ENCODE peak calls at places on chromosomes 1 and 21, in eight cellular contexts. One of them, this sample, is unnamed.

GRCh38 chr1:21822349-21822748 is 10.3 kb downstream of the LDLRAD2 start:
- DNase-seq in breast epithelium: no peak
- DNase-seq in A549: no peak
- DNase-seq in tibial nerve: no peak
- DNase-seq in testis: peak; percentile 23
- DNase-seq in heart left ventricle: no peak
- DNase-seq in endothelial cell of umbilical vein: no peak
- DNase-seq in suprapubic skin: no peak
- DNase-seq in this sample: no peak

GRCh38 chr1:113975211-113975895 is 3.9 kb upstream of the OLFML3 start:
- DNase-seq in breast epithelium: no peak
- DNase-seq in A549: no peak
- DNase-seq in tibial nerve: no peak
- DNase-seq in testis: no peak
- DNase-seq in heart left ventricle: no peak
- DNase-seq in endothelial cell of umbilical vein: peak; percentile 24
- DNase-seq in suprapubic skin: no peak
- DNase-seq in this sample: no peak

GRCh38 chr21:26067836-26068401 is 102.7 kb downstream of the APP start:
- DNase-seq in breast epithelium: no peak
- DNase-seq in A549: no peak
- DNase-seq in tibial nerve: no peak
- DNase-seq in testis: peak; percentile 48
- DNase-seq in heart left ventricle: no peak
- DNase-seq in endothelial cell of umbilical vein: peak; percentile 28
- DNase-seq in suprapubic skin: no peak
- DNase-seq in this sample: no peak

GRCh38 chr21:42021751-42022430 is 11.7 kb upstream of the ZBTB21 start:
- DNase-seq in breast epithelium: no peak
- DNase-seq in A549: no peak
- DNase-seq in tibial nerve: no peak
- DNase-seq in testis: no peak
- DNase-seq in heart left ventricle: no peak
- DNase-seq in endothelial cell of umbilical vein: no peak
- DNase-seq in suprapubic skin: no peak
- DNase-seq in this sample: peak; percentile 52

GRCh38 chr1:202192770-202193613 is 607 bp upstream of the LGR6 start:
- DNase-seq in breast epithelium: peak; percentile 48
- DNase-seq in A549: peak; percentile 64
- DNase-seq in tibial nerve: peak; percentile 43
- DNase-seq in testis: peak; percentile 74
- DNase-seq in heart left ventricle: no peak
- DNase-seq in endothelial cell of umbilical vein: peak; percentile 49
- DNase-seq in suprapubic skin: no peak
- DNase-seq in this sample: peak; percentile 61

GRCh38 chr1:21896652-21897532 is 40.2 kb downstream of the HSPG2 start:
- DNase-seq in breast epithelium: peak; percentile 87
- DNase-seq in A549: no peak
- DNase-seq in tibial nerve: peak; percentile 71
- DNase-seq in testis: peak; percentile 83
- DNase-seq in heart left ventricle: peak; percentile 84
- DNase-seq in endothelial cell of umbilical vein: peak; percentile 91
- DNase-seq in suprapubic skin: peak; percentile 90
- DNase-seq in this sample: peak; percentile 42

GRCh38 chr1:185719021-185719420 is 15.2 kb upstream of the HMCN1 start:
- DNase-seq in breast epithelium: peak; percentile 30
- DNase-seq in A549: no peak
- DNase-seq in tibial nerve: peak; percentile 25
- DNase-seq in testis: peak; percentile 26
- DNase-seq in heart left ventricle: no peak
- DNase-seq in endothelial cell of umbilical vein: peak; percentile 41
- DNase-seq in suprapubic skin: peak; percentile 77
- DNase-seq in this sample: peak; percentile 17

GRCh38 chr1:109391626-109392025 is 6.1 kb downstream of the SORT1 start:
- DNase-seq in breast epithelium: no peak
- DNase-seq in A549: no peak
- DNase-seq in tibial nerve: no peak
- DNase-seq in testis: no peak
- DNase-seq in heart left ventricle: no peak
- DNase-seq in endothelial cell of umbilical vein: no peak
- DNase-seq in suprapubic skin: no peak
- DNase-seq in this sample: no peak

GRCh38 chr1:85313888-85314696 is 37.7 kb upstream of the BCL10 start:
- DNase-seq in breast epithelium: peak; percentile 59
- DNase-seq in A549: no peak
- DNase-seq in tibial nerve: no peak
- DNase-seq in testis: peak; percentile 26
- DNase-seq in heart left ventricle: peak; percentile 51
- DNase-seq in endothelial cell of umbilical vein: peak; percentile 87
- DNase-seq in suprapubic skin: no peak
- DNase-seq in this sample: no peak

GRCh38 chr1:223745731-223746130 is 33.4 kb downstream of the CAPN2 start:
- DNase-seq in breast epithelium: no peak
- DNase-seq in A549: no peak
- DNase-seq in tibial nerve: no peak
- DNase-seq in testis: no peak
- DNase-seq in heart left ventricle: no peak
- DNase-seq in endothelial cell of umbilical vein: no peak
- DNase-seq in suprapubic skin: no peak
- DNase-seq in this sample: no peak

GRCh38 chr1:113835686-113836290 is 23.5 kb upstream of the RSBN1 start:
- DNase-seq in breast epithelium: no peak
- DNase-seq in A549: peak; percentile 4
- DNase-seq in tibial nerve: peak; percentile 27
- DNase-seq in testis: no peak
- DNase-seq in heart left ventricle: no peak
- DNase-seq in endothelial cell of umbilical vein: peak; percentile 72
- DNase-seq in suprapubic skin: no peak
- DNase-seq in this sample: peak; percentile 21

GRCh38 chr1:234778215-234779159 is 168.5 kb upstream of the IRF2BP2 start:
- DNase-seq in breast epithelium: peak; percentile 23
- DNase-seq in A549: peak; percentile 25
- DNase-seq in tibial nerve: no peak
- DNase-seq in testis: no peak
- DNase-seq in heart left ventricle: no peak
- DNase-seq in endothelial cell of umbilical vein: peak; percentile 27
- DNase-seq in suprapubic skin: peak; percentile 78
- DNase-seq in this sample: no peak

GRCh38 chr1:184624051-184624450 is 130.6 kb downstream of the EDEM3 start:
- DNase-seq in breast epithelium: peak; percentile 65
- DNase-seq in A549: no peak
- DNase-seq in tibial nerve: no peak
- DNase-seq in testis: no peak
- DNase-seq in heart left ventricle: no peak
- DNase-seq in endothelial cell of umbilical vein: no peak
- DNase-seq in suprapubic skin: no peak
- DNase-seq in this sample: no peak

GRCh38 chr1:85427358-85427757 is 37.6 kb downstream of the DDAH1 start:
- DNase-seq in breast epithelium: no peak
- DNase-seq in A549: no peak
- DNase-seq in tibial nerve: no peak
- DNase-seq in testis: no peak
- DNase-seq in heart left ventricle: no peak
- DNase-seq in endothelial cell of umbilical vein: no peak
- DNase-seq in suprapubic skin: no peak
- DNase-seq in this sample: no peak

GRCh38 chr1:18868801-18869424 is 9.5 kb upstream of the TAS1R2 start:
- DNase-seq in breast epithelium: no peak
- DNase-seq in A549: no peak
- DNase-seq in tibial nerve: no peak
- DNase-seq in testis: no peak
- DNase-seq in heart left ventricle: no peak
- DNase-seq in endothelial cell of umbilical vein: no peak
- DNase-seq in suprapubic skin: no peak
- DNase-seq in this sample: no peak

GRCh38 chr1:18868354-18868753 is 8.9 kb upstream of the TAS1R2 start:
- DNase-seq in breast epithelium: no peak
- DNase-seq in A549: no peak
- DNase-seq in tibial nerve: no peak
- DNase-seq in testis: no peak
- DNase-seq in heart left ventricle: no peak
- DNase-seq in endothelial cell of umbilical vein: no peak
- DNase-seq in suprapubic skin: no peak
- DNase-seq in this sample: no peak

GRCh38 chr1:18866314-18866713 is 6.9 kb upstream of the TAS1R2 start:
- DNase-seq in breast epithelium: no peak
- DNase-seq in A549: no peak
- DNase-seq in tibial nerve: no peak
- DNase-seq in testis: no peak
- DNase-seq in heart left ventricle: no peak
- DNase-seq in endothelial cell of umbilical vein: no peak
- DNase-seq in suprapubic skin: no peak
- DNase-seq in this sample: no peak

GRCh38 chr1:18865176-18865575 is 5.7 kb upstream of the TAS1R2 start:
- DNase-seq in breast epithelium: no peak
- DNase-seq in A549: no peak
- DNase-seq in tibial nerve: no peak
- DNase-seq in testis: no peak
- DNase-seq in heart left ventricle: no peak
- DNase-seq in endothelial cell of umbilical vein: no peak
- DNase-seq in suprapubic skin: no peak
- DNase-seq in this sample: no peak

GRCh38 chr1:18866846-18867245 is 7.4 kb upstream of the TAS1R2 start:
- DNase-seq in breast epithelium: no peak
- DNase-seq in A549: no peak
- DNase-seq in tibial nerve: no peak
- DNase-seq in testis: no peak
- DNase-seq in heart left ventricle: no peak
- DNase-seq in endothelial cell of umbilical vein: no peak
- DNase-seq in suprapubic skin: no peak
- DNase-seq in this sample: no peak
- TF ChIP-seq POLR2A in breast epithelium: no peak
- TF ChIP-seq POLR2A in A549: no peak
- TF ChIP-seq POLR2A in tibial nerve: no peak
- TF ChIP-seq POLR2A in testis: no peak
- TF ChIP-seq POLR2A in heart left ventricle: no peak
- TF ChIP-seq POLR2A in endothelial cell of umbilical vein: no peak
- TF ChIP-seq POLR2A in suprapubic skin: no peak
- TF ChIP-seq POLR2A in this sample: no peak

GRCh38 chr1:1194723-1195122 is 11.7 kb downstream of the TNFRSF18 start:
- DNase-seq in breast epithelium: no peak
- DNase-seq in A549: no peak
- DNase-seq in tibial nerve: no peak
- DNase-seq in testis: no peak
- DNase-seq in heart left ventricle: no peak
- DNase-seq in endothelial cell of umbilical vein: no peak
- DNase-seq in suprapubic skin: no peak
- DNase-seq in this sample: no peak
- H3K4me1 ChIP-seq in breast epithelium: no peaks in the 10 kb centered on the region
- H3K4me1 ChIP-seq in A549: no peaks in the 10 kb centered on the region
- H3K4me1 ChIP-seq in tibial nerve: no peaks in the 10 kb centered on the region
- H3K4me1 ChIP-seq in testis: no peaks in the 10 kb centered on the region
- H3K4me1 ChIP-seq in heart left ventricle: no peaks in the 10 kb centered on the region
- H3K4me1 ChIP-seq in endothelial cell of umbilical vein: no peaks in the 10 kb centered on the region
- H3K4me1 ChIP-seq in suprapubic skin: no peaks in the 10 kb centered on the region
- H3K4me1 ChIP-seq in this sample: no peaks in the 10 kb centered on the region

GRCh38 chr1:158248771-158249170 is 5.5 kb upstream of the CD1A start:
- DNase-seq in breast epithelium: no peak
- DNase-seq in A549: no peak
- DNase-seq in tibial nerve: no peak
- DNase-seq in testis: no peak
- DNase-seq in heart left ventricle: no peak
- DNase-seq in endothelial cell of umbilical vein: no peak
- DNase-seq in suprapubic skin: no peak
- DNase-seq in this sample: no peak

GRCh38 chr1:158246650-158247049 is 7.6 kb upstream of the CD1A start:
- DNase-seq in breast epithelium: no peak
- DNase-seq in A549: no peak
- DNase-seq in tibial nerve: no peak
- DNase-seq in testis: no peak
- DNase-seq in heart left ventricle: no peak
- DNase-seq in endothelial cell of umbilical vein: no peak
- DNase-seq in suprapubic skin: no peak
- DNase-seq in this sample: no peak

GRCh38 chr1:158251160-158251559 is 3.1 kb upstream of the CD1A start:
- DNase-seq in breast epithelium: no peak
- DNase-seq in A549: no peak
- DNase-seq in tibial nerve: no peak
- DNase-seq in testis: no peak
- DNase-seq in heart left ventricle: no peak
- DNase-seq in endothelial cell of umbilical vein: no peak
- DNase-seq in suprapubic skin: no peak
- DNase-seq in this sample: no peak

GRCh38 chr1:158248122-158248521 is 6.1 kb upstream of the CD1A start:
- DNase-seq in breast epithelium: no peak
- DNase-seq in A549: no peak
- DNase-seq in tibial nerve: peak; percentile 52
- DNase-seq in testis: no peak
- DNase-seq in heart left ventricle: peak; percentile 11
- DNase-seq in endothelial cell of umbilical vein: no peak
- DNase-seq in suprapubic skin: no peak
- DNase-seq in this sample: no peak

DNA sequence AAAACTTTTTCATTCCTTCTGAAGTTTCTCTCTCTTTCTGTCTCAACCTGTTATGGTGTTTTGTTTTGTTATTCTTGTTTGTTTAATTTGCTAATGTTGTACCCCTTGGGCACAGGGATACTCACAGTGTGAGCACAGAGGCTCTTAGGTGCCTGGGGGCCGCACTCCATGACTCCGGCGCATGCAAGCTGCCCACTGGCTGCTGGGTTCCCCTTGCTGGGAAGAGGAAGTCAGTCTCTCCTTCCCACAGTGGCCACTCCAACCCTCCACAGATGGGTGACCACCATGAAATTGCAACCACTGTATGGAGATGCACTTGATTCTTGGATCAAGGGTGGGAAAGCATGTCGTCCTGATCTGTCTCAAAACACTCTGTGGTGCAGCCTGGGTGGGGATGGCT is 4.6 kb upstream of the CD1A start:
- DNase-seq in breast epithelium: no peak
- DNase-seq in A549: no peak
- DNase-seq in tibial nerve: no peak
- DNase-seq in testis: no peak
- DNase-seq in heart left ventricle: no peak
- DNase-seq in endothelial cell of umbilical vein: no peak
- DNase-seq in suprapubic skin: no peak
- DNase-seq in this sample: no peak
- H3K27ac ChIP-seq in breast epithelium: no peak overlapping the region
- H3K27ac ChIP-seq in A549: no peak overlapping the region
- H3K27ac ChIP-seq in tibial nerve: no peak overlapping the region
- H3K27ac ChIP-seq in testis: no peak overlapping the region
- H3K27ac ChIP-seq in heart left ventricle: no peak overlapping the region
- H3K27ac ChIP-seq in endothelial cell of umbilical vein: no peak overlapping the region
- H3K27ac ChIP-seq in suprapubic skin: no peak overlapping the region
- H3K27ac ChIP-seq in this sample: no peak overlapping the region

DNA sequence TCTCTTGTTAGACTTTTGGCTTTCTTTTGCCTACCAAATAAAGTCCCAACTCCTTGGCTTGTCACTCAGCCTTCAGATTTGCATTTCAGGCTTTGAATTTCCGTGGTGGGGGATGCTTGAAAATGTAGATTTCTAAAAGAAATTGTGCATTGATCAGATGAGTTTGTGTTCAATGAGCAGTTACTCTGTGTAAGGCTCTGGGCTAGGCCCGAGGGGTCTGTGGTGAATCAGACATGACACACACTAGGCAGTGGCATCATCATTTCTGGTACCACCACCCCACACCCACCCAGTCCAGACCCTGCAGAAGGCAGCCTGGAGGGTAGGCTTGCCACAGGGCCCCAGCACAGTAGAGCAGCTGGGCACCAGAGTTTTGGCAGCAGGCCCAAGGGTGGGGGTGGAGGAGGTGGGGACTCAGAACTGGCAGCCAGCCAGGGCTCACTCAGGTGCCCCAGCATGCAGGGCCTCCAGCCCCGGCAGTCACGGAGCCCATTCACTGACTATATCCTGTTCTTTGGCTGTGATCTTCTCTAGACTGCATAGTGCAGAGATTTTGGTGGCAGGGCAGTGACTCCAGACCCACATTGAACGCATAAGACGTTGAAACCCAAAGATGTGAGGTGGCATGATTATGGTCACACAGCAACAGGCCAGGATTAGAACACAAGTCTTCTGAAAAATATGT is 97.2 kb upstream of the ARTN start:
- DNase-seq in breast epithelium: peak; percentile 30
- DNase-seq in A549: no peak
- DNase-seq in tibial nerve: no peak
- DNase-seq in testis: no peak
- DNase-seq in heart left ventricle: peak; percentile 65
- DNase-seq in endothelial cell of umbilical vein: no peak
- DNase-seq in suprapubic skin: no peak
- DNase-seq in this sample: peak; percentile 70
- TF ChIP-seq POLR2A in breast epithelium: no peak
- TF ChIP-seq POLR2A in A549: no peak
- TF ChIP-seq POLR2A in tibial nerve: no peak
- TF ChIP-seq POLR2A in testis: no peak
- TF ChIP-seq POLR2A in heart left ventricle: no peak
- TF ChIP-seq POLR2A in endothelial cell of umbilical vein: no peak
- TF ChIP-seq POLR2A in suprapubic skin: no peak
- TF ChIP-seq POLR2A in this sample: no peak